ENCODE peak calls at places on chromosomes 12 and 14, in six cellular contexts. B, S, K, N, M and D are unnamed samples.

GRCh38 chr12:46627686-46628085 is 198.1 kb downstream of the SLC38A4 start:
- DNase-seq in N (no peak), B (no peak), S (no peak), M (no peak), K (no peak), D (no peak)

GRCh38 chr14:99382781-99383456 is 97.7 kb downstream of the SETD3 start:
- DNase-seq in S (no peak), B (no peak), K (no peak), M (no peak), N (no peak), D (no peak)

GRCh38 chr12:27851311-27851710 is 71.3 kb upstream of the MANSC4 start:
- DNase-seq in B (no peak), K (no peak), S (no peak), N (no peak), M (no peak), D (no peak)

GRCh38 chr12:106754331-106754730 is 20.2 kb upstream of the RIC8B start:
- DNase-seq in S (no peak), K (no peak), N (no peak), M (no peak), B (no peak), D (no peak)

GRCh38 chr12:14239935-14240872 is 125.3 kb upstream of the ATF7IP start:
- DNase-seq in K (no peak), S (peak), N (no peak), M (no peak), B (peak), D (peak)

GRCh38 chr12:90084018-90084417 is 375.4 kb upstream of the ATP2B1 start:
- DNase-seq in S (no peak), B (no peak), N (no peak), K (no peak), M (no peak), D (no peak)

GRCh38 chr12:68962855-68963455 is 30.0 kb upstream of the CPM start:
- DNase-seq in M (no peak), N (no peak), S (no peak), K (no peak), B (no peak), D (no peak)

GRCh38 chr14:25833341-25834121 is 764.3 kb downstream of the NOVA1 start:
- DNase-seq in B (no peak), N (peak), S (no peak), K (peak), M (no peak), D (no peak)

GRCh38 chr14:101005447-101005846 is 101.9 kb upstream of the RTL1 start:
- DNase-seq in S (no peak), K (no peak), B (peak), N (no peak), M (peak), D (no peak)

GRCh38 chr12:114836609-114837008 is 152.6 kb upstream of the TBX3 start:
- DNase-seq in M (no peak), N (no peak), B (no peak), K (no peak), S (no peak), D (no peak)

GRCh38 chr12:6374028-6374780 is 1.2 kb downstream of the SCNN1A start:
- DNase-seq in S (no peak), M (no peak), K (no peak), N (no peak), B (peak), D (no peak)

GRCh38 chr12:131711551-131712205 is 788 bp downstream of the SFSWAP start:
- DNase-seq in N (no peak), K (no peak), M (no peak), B (no peak), S (no peak), D (no peak)

GRCh38 chr12:7327913-7328312 is 24.0 kb downstream of the ACSM4 start:
- DNase-seq in B (no peak), S (no peak), N (no peak), K (no peak), M (no peak), D (no peak)

GRCh38 chr14:106491851-106492250 is 965.5 kb downstream of the TMEM121 start:
- DNase-seq in S (no peak), N (no peak), K (no peak), B (no peak), M (no peak), D (no peak)

GRCh38 chr12:9662488-9662887 is 7.0 kb upstream of the CLEC2D start:
- DNase-seq in B (no peak), N (no peak), M (no peak), K (no peak), S (no peak), D (no peak)